ENCODE peak calls at places on chromosomes 13 and 19, in ten cellular contexts. F is stimulated activated CD4-positive, alpha-beta T cell treated with anti-CD3 and anti-CD28 coated beads, Interleukin-4, amount 100 ng/mL, for 24 hours; D is SHP77; E is activated T-helper 1 cell treated with anti-CD3 and anti-CD28 coated beads, Interleukin-12 subunit alpha, Interleukin-12 subunit beta, Interleukin-2, Interleukin-4 antibody, amounts not matched to agents 30 ng/mL and 10 ng/mL and 1 ng/mL, durations not matched to agents 14 hours and 24 hours and 36 hours; U is EH; M is Calu3; T is activated CD4-positive, alpha-beta T cell treated with anti-CD3 and anti-CD28 coated beads for 1 hour; R is LNCaP clone FGC; B is ELF-1; C is HAP-1. J is an unnamed sample.

GRCh38 chr13:50214514-50214913 is 199.3 kb downstream of the KCNRG start:
- DNase-seq in F (no peak), D (no peak), E (no peak), U (no peak), M (no peak), T (no peak), R (no peak), B (no peak), C (no peak), J (no peak)

GRCh38 chr13:99376924-99377323 is 69.7 kb upstream of the GPR183 start:
- DNase-seq in F (no peak), D (no peak), E (no peak), U (no peak), M (no peak), T (no peak), R (no peak), B (no peak), C (no peak), J (no peak)

GRCh38 chr19:55638864-55639359 is 1.9 kb upstream of the ZNF580 start:
- DNase-seq in F (peak), D (peak), E (peak), U (peak), M (peak), T (no peak), R (no peak), B (peak), C (peak), J (peak)

GRCh38 chr13:113410472-113411201 is 42.7 kb downstream of the ADPRHL1 start:
- DNase-seq in F (no peak), D (no peak), E (no peak), U (peak), M (peak), T (no peak), R (no peak), B (peak), C (no peak), J (no peak)

GRCh38 chr19:16001481-16002312 is 52.9 kb downstream of the OR10H4 start:
- DNase-seq in F (peak), D (no peak), E (peak), U (peak), M (peak), T (no peak), R (no peak), B (no peak), C (no peak), J (no peak)

GRCh38 chr13:51838235-51838846 is 6.6 kb downstream of the TMEM272 start:
- DNase-seq in F (no peak), D (no peak), E (no peak), U (peak), M (no peak), T (no peak), R (no peak), B (no peak), C (no peak), J (no peak)

GRCh38 chr19:46732172-46732938 is 13.5 kb upstream of the FKRP start:
- DNase-seq in F (no peak), D (no peak), E (no peak), U (no peak), M (no peak), T (no peak), R (no peak), B (no peak), C (no peak), J (no peak)

GRCh38 chr19:10036601-10037071 is 23.4 kb downstream of the RDH8 start:
- DNase-seq in F (no peak), D (no peak), E (no peak), U (no peak), M (peak), T (no peak), R (no peak), B (no peak), C (no peak), J (no peak)

GRCh38 chr13:23500858-23501257 is 67.4 kb upstream of the SACS start:
- DNase-seq in F (no peak), D (no peak), E (no peak), U (peak), M (no peak), T (no peak), R (no peak), B (no peak), C (no peak), J (no peak)

GRCh38 chr13:39406688-39407087 is 196.3 kb downstream of the LHFPL6 start:
- DNase-seq in F (no peak), D (no peak), E (no peak), U (no peak), M (no peak), T (no peak), R (no peak), B (no peak), C (no peak), J (peak)

GRCh38 chr13:96130818-96131217 is 40.9 kb downstream of the HS6ST3 start:
- DNase-seq in F (no peak), D (no peak), E (no peak), U (no peak), M (no peak), T (no peak), R (no peak), B (no peak), C (no peak), J (no peak)

GRCh38 chr13:52371736-52372247 is 34.2 kb downstream of the THSD1 start:
- DNase-seq in F (no peak), D (no peak), E (no peak), U (peak), M (peak), T (no peak), R (no peak), B (no peak), C (peak), J (no peak)

GRCh38 chr19:32830231-32831014 is 39.1 kb downstream of the SLC7A9 start:
- DNase-seq in F (no peak), D (no peak), E (no peak), U (peak), M (no peak), T (no peak), R (no peak), B (peak), C (no peak), J (no peak)

GRCh38 chr19:45779231-45780145 is 2.8 kb downstream of the DMPK start:
- DNase-seq in F (peak), D (peak), E (peak), U (peak), M (peak), T (peak), R (peak), B (peak), C (peak), J (no peak)

GRCh38 chr13:34772881-34773280 is 169.2 kb upstream of the NBEA start:
- DNase-seq in F (no peak), D (peak), E (no peak), U (no peak), M (no peak), T (no peak), R (no peak), B (no peak), C (no peak), J (no peak)

GRCh38 chr13:77565635-77566034 is 30.1 kb downstream of the SCEL start:
- DNase-seq in F (no peak), D (no peak), E (no peak), U (peak), M (no peak), T (no peak), R (peak), B (no peak), C (no peak), J (peak)

GRCh38 chr13:97974773-97975172 is 21.3 kb downstream of the IPO5 start:
- DNase-seq in F (no peak), D (no peak), E (no peak), U (no peak), M (no peak), T (no peak), R (no peak), B (no peak), C (no peak), J (no peak)

GRCh38 chr13:95494082-95494681 is 58.3 kb upstream of the CLDN10 start:
- DNase-seq in F (peak), D (peak), E (no peak), U (peak), M (peak), T (no peak), R (peak), B (no peak), C (peak), J (peak)

GRCh38 chr19:23957660-23958281 is 43.1 kb downstream of the ZNF726 start:
- DNase-seq in F (no peak), D (peak), E (no peak), U (peak), M (no peak), T (no peak), R (peak), B (peak), C (no peak), J (no peak)

GRCh38 chr13:99969934-99970760 is 1.4 kb downstream of the ZIC5 start:
- DNase-seq in F (peak), D (no peak), E (no peak), U (no peak), M (peak), T (no peak), R (no peak), B (peak), C (peak), J (peak)

GRCh38 chr13:27171244-27171829 is at the start of gene USP12:
- DNase-seq in F (peak), D (no peak), E (no peak), U (no peak), M (peak), T (peak), R (no peak), B (peak), C (peak), J (peak)

GRCh38 chr13:34750078-34750703 is 191.9 kb upstream of the NBEA start:
- DNase-seq in F (no peak), D (peak), E (no peak), U (no peak), M (no peak), T (no peak), R (no peak), B (peak), C (peak), J (peak)

J was measured in NCI-H2171 treated with DMSO at 0.1 percent for 48 hours.